ENCODE peak calls at places on chromosomes 3 and 15, in six cellular contexts. One of them, this sample, is unnamed.

GRCh38 chr3:171604370-171604769 is 144.2 kb upstream of the TNIK start:
- DNase-seq in heart left ventricle: no peak
- DNase-seq in breast epithelium: no peak
- DNase-seq in lower leg skin: no peak
- DNase-seq in mammary epithelial cell: no peak
- DNase-seq in fibroblast of mammary gland: no peak
- DNase-seq in this sample: peak; percentile 13

GRCh38 chr3:126371096-126371705 is 14.0 kb upstream of the KLF15 start:
- DNase-seq in heart left ventricle: no peak
- DNase-seq in lower leg skin: peak; percentile 62
- DNase-seq in mammary epithelial cell: no peak
- DNase-seq in breast epithelium: no peak
- DNase-seq in fibroblast of mammary gland: no peak
- DNase-seq in this sample: no peak

GRCh38 chr15:83733206-83733605 is 79.3 kb downstream of the ADAMTSL3 start:
- DNase-seq in lower leg skin: no peak
- DNase-seq in mammary epithelial cell: peak; percentile 97
- DNase-seq in heart left ventricle: no peak
- DNase-seq in breast epithelium: no peak
- DNase-seq in fibroblast of mammary gland: peak; percentile 35
- DNase-seq in this sample: peak; percentile 62

GRCh38 chr3:71195492-71195891 is 388.0 kb downstream of the FOXP1 start:
- DNase-seq in fibroblast of mammary gland: peak; percentile 59
- DNase-seq in lower leg skin: no peak
- DNase-seq in heart left ventricle: no peak
- DNase-seq in breast epithelium: no peak
- DNase-seq in mammary epithelial cell: no peak
- DNase-seq in this sample: peak; percentile 38

GRCh38 chr15:85792102-85792731 is 2.5 kb downstream of the KLHL25 start:
- DNase-seq in heart left ventricle: no peak
- DNase-seq in mammary epithelial cell: no peak
- DNase-seq in fibroblast of mammary gland: no peak
- DNase-seq in lower leg skin: no peak
- DNase-seq in breast epithelium: no peak
- DNase-seq in this sample: peak; percentile 49

GRCh38 chr3:165883126-165883525 is 45.9 kb upstream of the BCHE start:
- DNase-seq in mammary epithelial cell: no peak
- DNase-seq in breast epithelium: no peak
- DNase-seq in lower leg skin: no peak
- DNase-seq in heart left ventricle: no peak
- DNase-seq in fibroblast of mammary gland: no peak
- DNase-seq in this sample: no peak

GRCh38 chr15:90701880-90702630 is 15.1 kb upstream of the BLM start:
- DNase-seq in heart left ventricle: peak; percentile 15
- DNase-seq in breast epithelium: no peak
- DNase-seq in mammary epithelial cell: no peak
- DNase-seq in fibroblast of mammary gland: peak; percentile 18
- DNase-seq in lower leg skin: peak; percentile 79
- DNase-seq in this sample: peak; percentile 13

GRCh38 chr3:52240059-52240885 is 1.3 kb upstream of the TWF2 start:
- DNase-seq in breast epithelium: peak; percentile 58
- DNase-seq in heart left ventricle: no peak
- DNase-seq in mammary epithelial cell: peak; percentile 79
- DNase-seq in fibroblast of mammary gland: peak; percentile 98
- DNase-seq in lower leg skin: peak; percentile 94
- DNase-seq in this sample: peak; percentile 97

GRCh38 chr3:109228391-109229080 is 87.8 kb downstream of the DPPA2 start:
- DNase-seq in fibroblast of mammary gland: no peak
- DNase-seq in breast epithelium: no peak
- DNase-seq in lower leg skin: no peak
- DNase-seq in mammary epithelial cell: no peak
- DNase-seq in heart left ventricle: no peak
- DNase-seq in this sample: no peak

GRCh38 chr15:100766225-100767001 is 113.2 kb upstream of the ALDH1A3 start:
- DNase-seq in lower leg skin: peak; percentile 84
- DNase-seq in heart left ventricle: no peak
- DNase-seq in breast epithelium: no peak
- DNase-seq in fibroblast of mammary gland: peak; percentile 37
- DNase-seq in mammary epithelial cell: no peak
- DNase-seq in this sample: peak; percentile 60

GRCh38 chr3:196867507-196868296 is at the start of gene SENP5:
- DNase-seq in heart left ventricle: peak; percentile 92
- DNase-seq in lower leg skin: peak; percentile 97
- DNase-seq in mammary epithelial cell: peak; percentile 89
- DNase-seq in breast epithelium: peak; percentile 80
- DNase-seq in fibroblast of mammary gland: peak; percentile 81
- DNase-seq in this sample: peak; percentile 86

GRCh38 chr15:66893294-66893693 is 172.1 kb upstream of the SMAD3 start:
- DNase-seq in lower leg skin: peak; percentile 46
- DNase-seq in breast epithelium: no peak
- DNase-seq in fibroblast of mammary gland: no peak
- DNase-seq in mammary epithelial cell: no peak
- DNase-seq in heart left ventricle: no peak
- DNase-seq in this sample: no peak

GRCh38 chr15:48946088-48946839 is 17.5 kb downstream of the SHC4 start:
- DNase-seq in heart left ventricle: no peak
- DNase-seq in lower leg skin: no peak
- DNase-seq in mammary epithelial cell: peak; percentile 96
- DNase-seq in fibroblast of mammary gland: peak; percentile 54
- DNase-seq in breast epithelium: no peak
- DNase-seq in this sample: no peak

GRCh38 chr3:185822221-185822956 is 2.5 kb downstream of the IGF2BP2 start:
- DNase-seq in heart left ventricle: no peak
- DNase-seq in mammary epithelial cell: peak; percentile 71
- DNase-seq in fibroblast of mammary gland: peak; percentile 83
- DNase-seq in lower leg skin: no peak
- DNase-seq in breast epithelium: no peak
- DNase-seq in this sample: peak; percentile 76

GRCh38 chr3:106001923-106002322 is 133.1 kb upstream of the CBLB start:
- DNase-seq in mammary epithelial cell: no peak
- DNase-seq in breast epithelium: no peak
- DNase-seq in fibroblast of mammary gland: no peak
- DNase-seq in lower leg skin: no peak
- DNase-seq in heart left ventricle: no peak
- DNase-seq in this sample: no peak

GRCh38 chr3:115783938-115784738 is 160.8 kb downstream of the GAP43 start:
- DNase-seq in breast epithelium: peak; percentile 83
- DNase-seq in fibroblast of mammary gland: peak; percentile 89
- DNase-seq in heart left ventricle: peak; percentile 92
- DNase-seq in lower leg skin: peak; percentile 97
- DNase-seq in mammary epithelial cell: peak; percentile 95
- DNase-seq in this sample: peak; percentile 88

GRCh38 chr3:115788921-115789470 is 165.7 kb downstream of the GAP43 start:
- DNase-seq in heart left ventricle: no peak
- DNase-seq in fibroblast of mammary gland: peak; percentile 91
- DNase-seq in breast epithelium: no peak
- DNase-seq in lower leg skin: no peak
- DNase-seq in mammary epithelial cell: peak; percentile 97
- DNase-seq in this sample: peak; percentile 100

GRCh38 chr3:115785782-115786181 is 162.5 kb downstream of the GAP43 start:
- DNase-seq in heart left ventricle: no peak
- DNase-seq in breast epithelium: no peak
- DNase-seq in mammary epithelial cell: no peak
- DNase-seq in fibroblast of mammary gland: peak; percentile 12
- DNase-seq in lower leg skin: no peak
- DNase-seq in this sample: peak; percentile 67

GRCh38 chr3:115787818-115788217 is 164.5 kb downstream of the GAP43 start:
- DNase-seq in mammary epithelial cell: no peak
- DNase-seq in fibroblast of mammary gland: no peak
- DNase-seq in breast epithelium: no peak
- DNase-seq in heart left ventricle: no peak
- DNase-seq in lower leg skin: no peak
- DNase-seq in this sample: no peak

DNA sequence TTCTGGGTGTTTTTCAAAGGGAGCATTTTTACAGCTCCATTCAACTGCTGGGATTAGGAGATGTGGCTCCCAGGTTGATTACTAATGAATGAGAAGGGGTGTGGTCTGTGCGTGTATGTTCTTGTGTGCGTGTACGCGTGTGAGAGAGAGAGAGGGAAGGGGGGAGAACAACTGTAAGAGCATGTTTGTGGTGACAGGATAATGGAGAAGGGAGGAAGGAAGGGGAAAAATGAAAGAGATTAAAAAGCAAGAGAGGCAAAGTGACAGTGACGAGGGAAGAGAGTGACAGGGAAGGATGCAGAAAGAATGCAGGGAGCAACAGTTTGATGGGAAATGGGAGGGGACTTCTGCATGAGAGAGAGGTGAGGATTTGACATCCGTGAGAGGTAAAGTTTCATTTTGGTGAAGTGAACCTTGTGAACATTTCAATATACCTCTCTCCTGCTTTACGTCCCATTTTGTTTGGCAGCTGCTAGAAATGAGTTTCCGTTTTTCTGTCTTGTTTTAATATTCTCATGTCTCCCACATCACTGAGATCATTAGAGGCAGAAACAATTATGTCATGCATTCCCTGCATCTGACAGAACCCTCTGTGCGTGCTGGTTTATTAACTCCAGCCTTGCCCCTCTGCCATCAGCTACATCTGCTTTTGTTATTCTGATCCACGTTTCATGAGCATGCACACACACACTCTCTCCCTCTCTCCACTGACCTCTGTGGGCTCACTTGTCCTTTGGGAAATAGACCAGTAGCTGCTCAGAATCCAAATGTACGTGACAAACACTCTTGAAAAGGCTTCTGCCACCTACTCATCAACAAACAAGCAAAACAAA is 161.6 kb downstream of the GAP43 start:
- DNase-seq in mammary epithelial cell: peak; percentile 53
- DNase-seq in fibroblast of mammary gland: peak; percentile 94
- DNase-seq in heart left ventricle: no peak
- DNase-seq in lower leg skin: no peak
- DNase-seq in breast epithelium: no peak
- DNase-seq in this sample: peak; percentile 98
- TF ChIP-seq CTCF in mammary epithelial cell: no peak
- TF ChIP-seq CTCF in fibroblast of mammary gland: no peak
- TF ChIP-seq CTCF in heart left ventricle: no peak
- TF ChIP-seq CTCF in lower leg skin: peak; percentile 6
- TF ChIP-seq CTCF in breast epithelium: no peak
- TF ChIP-seq CTCF in this sample: no peak

GRCh38 chr15:64693134-64693533 is 82.3 kb downstream of the RBPMS2 start:
- DNase-seq in lower leg skin: no peak
- DNase-seq in heart left ventricle: no peak
- DNase-seq in fibroblast of mammary gland: peak; percentile 89
- DNase-seq in mammary epithelial cell: peak; percentile 71
- DNase-seq in breast epithelium: peak; percentile 47
- DNase-seq in this sample: peak; percentile 95

GRCh38 chr15:64692166-64692565 is 83.2 kb downstream of the RBPMS2 start:
- DNase-seq in lower leg skin: no peak
- DNase-seq in fibroblast of mammary gland: no peak
- DNase-seq in breast epithelium: no peak
- DNase-seq in heart left ventricle: peak; percentile 43
- DNase-seq in mammary epithelial cell: no peak
- DNase-seq in this sample: no peak

GRCh38 chr15:64694816-64695215 is 80.6 kb downstream of the RBPMS2 start:
- DNase-seq in lower leg skin: no peak
- DNase-seq in mammary epithelial cell: no peak
- DNase-seq in breast epithelium: no peak
- DNase-seq in heart left ventricle: no peak
- DNase-seq in fibroblast of mammary gland: no peak
- DNase-seq in this sample: no peak

GRCh38 chr15:64697911-64698369 is 77.4 kb downstream of the RBPMS2 start:
- DNase-seq in lower leg skin: no peak
- DNase-seq in fibroblast of mammary gland: peak; percentile 39
- DNase-seq in mammary epithelial cell: peak; percentile 80
- DNase-seq in heart left ventricle: no peak
- DNase-seq in breast epithelium: no peak
- DNase-seq in this sample: no peak

GRCh38 chr15:64695571-64695992 is 79.8 kb downstream of the RBPMS2 start:
- DNase-seq in heart left ventricle: peak; percentile 53
- DNase-seq in breast epithelium: no peak
- DNase-seq in mammary epithelial cell: no peak
- DNase-seq in lower leg skin: no peak
- DNase-seq in fibroblast of mammary gland: no peak
- DNase-seq in this sample: no peak
- H3K4me3 ChIP-seq in heart left ventricle: no peak overlapping the region
- H3K4me3 ChIP-seq in breast epithelium: no peak overlapping the region
- H3K4me3 ChIP-seq in mammary epithelial cell: no peak overlapping the region
- H3K4me3 ChIP-seq in lower leg skin: no peak overlapping the region
- H3K4me3 ChIP-seq in fibroblast of mammary gland: no peak overlapping the region
- H3K4me3 ChIP-seq in this sample: no peak overlapping the region

GRCh38 chr15:89423981-89424380 is 72.4 kb downstream of the RHCG start:
- DNase-seq in heart left ventricle: no peak
- DNase-seq in breast epithelium: no peak
- DNase-seq in fibroblast of mammary gland: no peak
- DNase-seq in mammary epithelial cell: no peak
- DNase-seq in lower leg skin: no peak
- DNase-seq in this sample: no peak
- TF ChIP-seq CTCF in heart left ventricle: no peak
- TF ChIP-seq CTCF in breast epithelium: no peak
- TF ChIP-seq CTCF in fibroblast of mammary gland: no peak
- TF ChIP-seq CTCF in mammary epithelial cell: no peak
- TF ChIP-seq CTCF in lower leg skin: no peak
- TF ChIP-seq CTCF in this sample: no peak

GRCh38 chr3:39892068-39892467 is 82.7 kb downstream of the MYRIP start:
- DNase-seq in heart left ventricle: no peak
- DNase-seq in breast epithelium: no peak
- DNase-seq in fibroblast of mammary gland: no peak
- DNase-seq in lower leg skin: no peak
- DNase-seq in mammary epithelial cell: no peak
- DNase-seq in this sample: no peak
- H3K4me3 ChIP-seq in heart left ventricle: no peak overlapping the region
- H3K4me3 ChIP-seq in breast epithelium: no peak overlapping the region
- H3K4me3 ChIP-seq in fibroblast of mammary gland: no peak overlapping the region
- H3K4me3 ChIP-seq in lower leg skin: no peak overlapping the region
- H3K4me3 ChIP-seq in mammary epithelial cell: no peak overlapping the region
- H3K4me3 ChIP-seq in this sample: no peak overlapping the region